ENCODE peak calls at places on chromosome 11, in seven cellular contexts. O, G, U, J, B, X and T are unnamed samples.

GRCh38 chr11:119322360-119322739 is 5.4 kb upstream of the MCAM start:
- DNase-seq in O (no peak), B (no peak), G (no peak), X (no peak), J (no peak), U (no peak), T (no peak)

GRCh38 chr11:3894128-3894731 is 38.8 kb downstream of the STIM1 start:
- DNase-seq in X (no peak), B (peak; percentile 91), J (no peak), O (no peak), G (no peak), U (no peak), T (no peak)

GRCh38 chr11:17021550-17021949 is 7.3 kb upstream of the PLEKHA7 start:
- DNase-seq in O (no peak), J (no peak), X (no peak), U (peak; percentile 42), B (no peak), G (no peak), T (no peak)

GRCh38 chr11:75532200-75532972 is 6.6 kb upstream of the GDPD5 start:
- DNase-seq in O (peak; percentile 69), G (peak; percentile 56), X (peak; percentile 70), U (peak; percentile 71), J (no peak), B (peak; percentile 40), T (peak; percentile 58)

GRCh38 chr11:5081405-5081804 is 12.0 kb downstream of the OR52E1 start:
- DNase-seq in O (no peak), J (no peak), B (no peak), X (no peak), U (no peak), G (no peak), T (no peak)

GRCh38 chr11:100920571-100920970 is 209.0 kb downstream of the PGR start:
- DNase-seq in X (no peak), U (no peak), B (no peak), J (no peak), G (no peak), O (no peak), T (no peak)

GRCh38 chr11:45180158-45180887 is 33.9 kb downstream of the PRDM11 start:
- DNase-seq in O (peak; percentile 73), X (no peak), G (peak; percentile 16), J (no peak), U (peak; percentile 94), B (no peak), T (no peak)

GRCh38 chr11:77065878-77066228 is 918 bp upstream of the CAPN5 start:
- DNase-seq in O (no peak), J (no peak), X (no peak), U (no peak), B (no peak), G (no peak), T (no peak)

GRCh38 chr11:102799656-102800339 is 1.8 kb upstream of the MMP1 start:
- DNase-seq in X (no peak), U (no peak), J (no peak), G (no peak), O (no peak), B (no peak), T (no peak)

GRCh38 chr11:128891410-128891861 is 280 bp downstream of the KCNJ5 start:
- DNase-seq in X (no peak), J (no peak), G (no peak), U (no peak), B (no peak), O (no peak), T (no peak)

GRCh38 chr11:119584193-119585037 is 144.6 kb downstream of the NECTIN1 start:
- DNase-seq in X (no peak), U (peak; percentile 83), G (no peak), B (no peak), J (peak; percentile 70), O (peak; percentile 77), T (no peak)

GRCh38 chr11:41522899-41523672 is 63.6 kb upstream of the LRRC4C start:
- DNase-seq in J (no peak), O (no peak), G (no peak), X (no peak), B (no peak), U (no peak), T (no peak)

GRCh38 chr11:33542921-33543320 is 157.7 kb downstream of the C11orf91 start:
- DNase-seq in O (peak; percentile 44), X (peak; percentile 23), U (peak; percentile 59), J (peak; percentile 34), B (no peak), G (peak; percentile 22), T (peak; percentile 43)

GRCh38 chr11:30585067-30585891 is 874 bp downstream of the MPPED2 start:
- DNase-seq in U (peak; percentile 79), O (no peak), X (no peak), J (no peak), G (no peak), B (no peak), T (no peak)

GRCh38 chr11:36164522-36165250 is 124.5 kb downstream of the COMMD9 start:
- DNase-seq in U (no peak), J (no peak), X (no peak), G (no peak), B (no peak), O (no peak), T (no peak)

GRCh38 chr11:43868852-43869567 is 11.6 kb upstream of the ALKBH3 start:
- DNase-seq in J (no peak), U (no peak), G (no peak), B (peak; percentile 84), O (peak; percentile 36), X (peak; percentile 41), T (no peak)

GRCh38 chr11:83574516-83574915 is 288.3 kb upstream of the CCDC90B start:
- DNase-seq in J (no peak), O (no peak), G (no peak), B (no peak), U (no peak), X (no peak), T (no peak)

GRCh38 chr11:92279056-92279455 is 54.4 kb downstream of the FAT3 start:
- DNase-seq in O (no peak), B (no peak), X (no peak), G (no peak), J (no peak), U (no peak), T (no peak)

GRCh38 chr11:76512851-76513653 is 68.2 kb downstream of the EMSY start:
- DNase-seq in G (peak; percentile 16), J (no peak), U (peak; percentile 13), B (no peak), O (no peak), X (no peak), T (no peak)

GRCh38 chr11:106668147-106668546 is 350.1 kb downstream of the GUCY1A2 start:
- DNase-seq in X (no peak), J (no peak), U (no peak), O (no peak), B (no peak), G (no peak), T (no peak)

GRCh38 chr11:27227744-27228143 is 135.3 kb downstream of the CCDC34 start:
- DNase-seq in X (no peak), O (no peak), G (no peak), U (no peak), J (no peak), B (no peak), T (no peak)

GRCh38 chr11:94737171-94737611 is 31.0 kb upstream of the AMOTL1 start:
- DNase-seq in U (no peak), O (no peak), B (no peak), X (peak; percentile 11), G (no peak), J (no peak), T (peak; percentile 63)

GRCh38 chr11:28383471-28383870 is 275.3 kb downstream of the METTL15 start:
- DNase-seq in X (no peak), U (no peak), G (no peak), B (no peak), J (no peak), O (no peak), T (no peak)

GRCh38 chr11:22787565-22788162 is 41.9 kb downstream of the SVIP start:
- DNase-seq in X (peak; percentile 45), J (no peak), B (no peak), O (peak; percentile 29), G (peak; percentile 22), U (peak; percentile 46), T (no peak)

GRCh38 chr11:12502950-12503579 is 125.7 kb downstream of the PARVA start:
- DNase-seq in B (no peak), J (no peak), G (no peak), U (no peak), O (no peak), X (no peak), T (no peak)
- TF ChIP-seq POLR2AphosphoS5 in B (no peak), J (no peak), G (no peak), U (no peak), O (no peak), X (no peak), T (no peak)

DNA sequence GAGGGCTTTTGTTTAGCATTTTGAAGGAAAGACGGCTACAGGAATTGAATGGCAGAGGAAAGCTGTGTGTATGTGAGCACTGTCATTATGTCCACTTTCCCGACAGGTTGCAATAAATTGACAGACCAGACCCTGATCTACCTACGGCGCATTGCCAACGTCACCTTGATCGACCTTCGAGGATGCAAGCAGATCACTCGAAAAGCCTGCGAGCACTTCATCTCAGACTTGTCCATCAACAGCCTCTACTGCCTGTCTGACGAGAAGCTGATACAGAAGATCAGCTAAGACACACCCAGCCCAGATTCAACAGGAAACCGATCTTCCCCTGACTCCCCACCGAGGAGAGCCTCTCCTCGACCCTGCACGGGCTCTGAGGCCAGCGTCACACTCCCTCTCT is 11.5 kb upstream of the GRK2 start:
- DNase-seq in X (no peak), O (no peak), B (no peak), G (no peak), U (no peak), J (no peak), T (no peak)
- TF ChIP-seq CTCF in X (no peak), O (no peak), B (no peak), G (no peak), U (no peak), J (no peak), T (no peak)

GRCh38 chr11:126357055-126357962 is 1.8 kb downstream of the ST3GAL4 start:
- DNase-seq in B (no peak), O (no peak), J (no peak), U (no peak), G (no peak), X (no peak), T (no peak)
- TF ChIP-seq SIN3A in B (no peak), O (no peak), J (no peak), U (no peak), G (no peak), X (no peak), T (no peak)

DNA sequence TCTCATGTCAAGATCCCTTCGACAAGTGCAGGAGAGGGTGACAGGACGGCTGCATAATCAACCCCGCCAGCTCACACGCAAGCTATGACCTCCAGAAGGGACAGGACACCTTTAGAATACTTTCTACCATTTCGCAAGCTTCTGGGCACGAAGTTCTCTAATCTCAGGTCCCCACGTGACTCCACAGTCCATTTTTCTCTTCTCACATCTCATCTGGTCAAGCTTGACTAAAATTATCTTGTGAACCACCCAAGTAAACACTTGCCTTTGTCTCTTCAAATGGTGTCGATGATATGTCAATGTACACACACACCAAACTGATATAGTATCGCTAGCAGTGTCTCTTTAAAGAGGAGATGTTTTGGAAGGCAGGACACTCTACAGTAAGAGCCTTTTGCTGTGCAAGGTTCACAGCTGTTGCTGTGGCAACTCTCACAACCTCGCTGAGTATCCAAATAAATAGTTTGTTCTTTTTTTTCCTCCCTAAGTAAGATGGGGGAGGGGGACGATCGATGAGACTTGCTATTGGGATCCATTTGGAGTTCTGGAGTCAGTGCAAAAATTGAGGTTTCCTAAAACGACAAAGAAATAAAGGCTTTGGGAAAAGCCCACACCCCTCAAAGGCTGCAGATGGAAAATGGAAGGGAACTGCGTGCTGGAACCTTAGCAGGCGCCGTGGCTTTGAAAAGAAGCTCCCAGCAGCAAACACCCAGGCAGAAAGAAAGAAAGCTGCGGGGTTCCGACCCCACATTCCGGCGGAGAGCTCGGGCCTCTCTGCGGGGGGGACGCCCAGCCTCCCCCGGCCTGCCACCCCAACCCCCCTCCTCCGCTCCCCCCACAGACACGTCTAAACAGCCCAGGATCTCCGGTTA is 215.4 kb upstream of the UBASH3B start:
- DNase-seq in B (no peak), G (no peak), U (peak; percentile 48), X (peak; percentile 83), O (no peak), J (no peak), T (no peak)
- TF ChIP-seq POLR2AphosphoS5 in B (no peak), G (no peak), U (no peak), X (no peak), O (no peak), J (no peak), T (no peak)